ENCODE peak calls at places on chromosomes 11 and 22, in five cellular contexts. One of them, this sample, is unnamed.

GRCh38 chr11:133127746-133128145 is 404.6 kb downstream of the OPCML start:
- DNase-seq in left ventricle myocardium inferior: no peak
- DNase-seq in ovary: no peak
- DNase-seq in GM13977: no peak
- DNase-seq in astrocyte of the spinal cord: no peak
- DNase-seq in this sample: no peak

GRCh38 chr11:69074786-69075185 is 26.1 kb downstream of the TPCN2 start:
- DNase-seq in left ventricle myocardium inferior: no peak
- DNase-seq in ovary: peak; percentile 75
- DNase-seq in GM13977: no peak
- DNase-seq in astrocyte of the spinal cord: no peak
- DNase-seq in this sample: no peak

GRCh38 chr22:38230108-38230825 is 28.5 kb downstream of the MAFF start:
- DNase-seq in left ventricle myocardium inferior: peak; percentile 61
- DNase-seq in ovary: no peak
- DNase-seq in GM13977: peak; percentile 71
- DNase-seq in astrocyte of the spinal cord: no peak
- DNase-seq in this sample: no peak

GRCh38 chr11:126080206-126080941 is 17.7 kb upstream of the CDON start:
- DNase-seq in left ventricle myocardium inferior: no peak
- DNase-seq in ovary: no peak
- DNase-seq in GM13977: no peak
- DNase-seq in astrocyte of the spinal cord: no peak
- DNase-seq in this sample: no peak

GRCh38 chr22:30902496-30903357 is 65.8 kb downstream of the MORC2 start:
- DNase-seq in left ventricle myocardium inferior: no peak
- DNase-seq in ovary: no peak
- DNase-seq in GM13977: no peak
- DNase-seq in astrocyte of the spinal cord: no peak
- DNase-seq in this sample: no peak

GRCh38 chr22:39254789-39255298 is 10.1 kb upstream of the PDGFB start:
- DNase-seq in left ventricle myocardium inferior: no peak
- DNase-seq in ovary: no peak
- DNase-seq in GM13977: peak; percentile 89
- DNase-seq in astrocyte of the spinal cord: peak; percentile 32
- DNase-seq in this sample: no peak

GRCh38 chr22:42343551-42344081 is 73.2 kb upstream of the TCF20 start:
- DNase-seq in left ventricle myocardium inferior: no peak
- DNase-seq in ovary: peak; percentile 61
- DNase-seq in GM13977: peak; percentile 75
- DNase-seq in astrocyte of the spinal cord: no peak
- DNase-seq in this sample: no peak

GRCh38 chr11:95461858-95462257 is 230.9 kb upstream of the SESN3 start:
- DNase-seq in left ventricle myocardium inferior: no peak
- DNase-seq in ovary: no peak
- DNase-seq in GM13977: no peak
- DNase-seq in astrocyte of the spinal cord: no peak
- DNase-seq in this sample: no peak

GRCh38 chr11:11237433-11237832 is 115.6 kb downstream of the CSNK2A3 start:
- DNase-seq in left ventricle myocardium inferior: no peak
- DNase-seq in ovary: no peak
- DNase-seq in GM13977: no peak
- DNase-seq in astrocyte of the spinal cord: no peak
- DNase-seq in this sample: no peak

GRCh38 chr11:819943-820649 is 1.4 kb downstream of the PNPLA2 start:
- DNase-seq in left ventricle myocardium inferior: peak; percentile 90
- DNase-seq in ovary: peak; percentile 87
- DNase-seq in GM13977: peak; percentile 94
- DNase-seq in astrocyte of the spinal cord: peak; percentile 62
- DNase-seq in this sample: no peak

GRCh38 chr11:47994417-47994816 is 14.1 kb downstream of the PTPRJ start:
- DNase-seq in left ventricle myocardium inferior: no peak
- DNase-seq in ovary: no peak
- DNase-seq in GM13977: no peak
- DNase-seq in astrocyte of the spinal cord: no peak
- DNase-seq in this sample: no peak

GRCh38 chr11:554824-555499 is 5.6 kb downstream of the LMNTD2 start:
- DNase-seq in left ventricle myocardium inferior: peak; percentile 43
- DNase-seq in ovary: peak; percentile 73
- DNase-seq in GM13977: peak; percentile 94
- DNase-seq in astrocyte of the spinal cord: peak; percentile 24
- DNase-seq in this sample: peak; percentile 57

DNA sequence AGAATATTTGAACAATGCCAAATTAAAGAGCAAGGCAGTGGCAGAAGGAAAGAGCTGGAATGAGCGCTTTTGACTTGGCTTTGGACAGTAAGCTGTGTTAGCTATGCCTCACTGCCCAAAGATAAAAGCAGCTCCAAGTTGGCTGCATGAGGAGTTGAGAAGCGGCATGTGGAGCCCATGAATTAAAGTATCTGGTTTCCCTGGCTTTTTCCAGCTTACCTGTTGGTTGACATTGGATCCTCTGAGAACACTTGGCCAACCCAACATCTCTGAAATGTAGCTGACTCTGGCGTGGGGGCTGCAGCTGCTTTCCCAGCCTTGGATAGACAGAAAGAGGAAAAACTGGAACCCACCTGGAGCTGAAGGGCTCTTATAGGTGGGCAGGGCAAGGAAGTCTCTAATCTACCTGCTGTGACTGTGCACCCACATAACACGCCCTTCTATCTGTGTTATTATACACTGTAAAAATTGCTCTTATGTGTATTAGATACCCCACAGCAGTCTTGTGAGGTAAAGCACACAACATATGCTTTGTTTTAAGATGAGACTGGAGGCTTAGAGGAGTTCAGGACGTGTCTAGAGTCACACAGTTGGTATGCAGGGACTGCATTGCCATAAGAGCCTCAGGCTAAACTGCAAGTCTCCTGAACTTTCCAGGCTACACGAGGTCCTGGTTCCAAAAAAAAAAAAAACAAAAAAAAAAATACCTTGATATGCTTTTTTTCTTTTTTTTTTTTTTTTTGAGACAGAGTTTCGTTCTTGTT is 5.8 kb downstream of the UBASH3B start:
- DNase-seq in left ventricle myocardium inferior: no peak
- DNase-seq in ovary: no peak
- DNase-seq in GM13977: no peak
- DNase-seq in astrocyte of the spinal cord: no peak
- DNase-seq in this sample: no peak
- TF ChIP-seq CTCF in left ventricle myocardium inferior: no peak
- TF ChIP-seq CTCF in ovary: no peak
- TF ChIP-seq CTCF in GM13977: no peak
- TF ChIP-seq CTCF in astrocyte of the spinal cord: no peak
- TF ChIP-seq CTCF in this sample: no peak

DNA sequence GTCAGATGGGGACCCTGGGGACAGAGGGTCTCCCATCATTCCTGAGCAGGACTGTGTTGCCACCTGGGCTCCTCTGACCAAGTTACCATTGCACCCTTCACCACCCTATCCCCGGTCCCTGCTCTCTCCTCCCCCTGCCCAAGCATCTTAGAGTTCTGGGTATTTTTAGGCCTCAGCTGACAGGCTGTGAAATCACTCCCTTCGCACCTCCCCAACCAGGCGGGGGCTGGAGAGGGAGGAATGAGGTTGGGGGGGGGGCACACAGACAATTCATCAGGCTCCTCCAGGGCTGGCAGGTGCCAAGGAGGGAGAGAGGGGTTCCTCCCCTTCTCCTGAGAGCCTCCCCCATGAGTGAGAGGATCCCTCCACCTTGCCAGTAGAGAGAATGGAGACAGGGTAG is 9.0 kb downstream of the SYT7 start:
- DNase-seq in left ventricle myocardium inferior: no peak
- DNase-seq in ovary: no peak
- DNase-seq in GM13977: no peak
- DNase-seq in astrocyte of the spinal cord: no peak
- DNase-seq in this sample: no peak
- TF ChIP-seq CTCF in left ventricle myocardium inferior: no peak
- TF ChIP-seq CTCF in ovary: no peak
- TF ChIP-seq CTCF in GM13977: no peak
- TF ChIP-seq CTCF in astrocyte of the spinal cord: no peak
- TF ChIP-seq CTCF in this sample: no peak

DNA sequence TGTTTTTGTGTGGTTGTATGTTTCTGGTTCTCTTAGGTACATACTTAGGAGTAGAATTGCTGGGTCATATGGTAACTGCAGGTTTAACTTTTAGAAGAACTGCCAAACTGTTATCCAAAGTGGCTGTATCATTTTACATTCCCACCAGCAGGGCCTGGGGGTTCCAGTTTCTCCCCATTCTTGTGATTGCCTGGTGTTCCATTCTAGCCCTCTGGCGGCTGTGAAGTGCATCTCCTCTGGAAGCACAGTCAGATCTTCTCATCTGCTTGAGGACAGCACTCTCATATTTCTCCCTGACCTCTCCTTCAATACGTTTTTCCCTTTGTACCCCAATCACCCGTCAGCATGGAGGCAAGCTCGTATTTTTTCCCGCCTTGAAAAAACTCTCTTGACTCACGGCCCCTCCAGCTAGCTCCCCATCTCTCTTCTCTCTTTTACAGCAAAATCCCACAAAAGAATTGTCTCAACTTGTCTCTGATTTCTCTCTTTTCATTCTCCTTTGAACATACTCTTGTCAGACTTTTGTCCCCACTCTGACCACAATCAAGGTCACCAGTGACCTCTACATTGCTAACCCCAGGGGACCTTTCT is 56.8 kb upstream of the THY1 start:
- DNase-seq in left ventricle myocardium inferior: no peak
- DNase-seq in ovary: no peak
- DNase-seq in GM13977: peak; percentile 53
- DNase-seq in astrocyte of the spinal cord: peak; percentile 26
- DNase-seq in this sample: no peak
- TF ChIP-seq CTCF in left ventricle myocardium inferior: peak; percentile 31
- TF ChIP-seq CTCF in ovary: no peak
- TF ChIP-seq CTCF in GM13977: peak; percentile 40
- TF ChIP-seq CTCF in astrocyte of the spinal cord: peak; percentile 70
- TF ChIP-seq CTCF in this sample: peak; percentile 67

GRCh38 chr11:100677796-100678195 is 9.3 kb upstream of the ARHGAP42 start:
- DNase-seq in left ventricle myocardium inferior: no peak
- DNase-seq in ovary: no peak
- DNase-seq in GM13977: no peak
- DNase-seq in astrocyte of the spinal cord: no peak
- DNase-seq in this sample: no peak
- TF ChIP-seq CTCF in left ventricle myocardium inferior: no peak
- TF ChIP-seq CTCF in ovary: no peak
- TF ChIP-seq CTCF in GM13977: no peak
- TF ChIP-seq CTCF in astrocyte of the spinal cord: no peak
- TF ChIP-seq CTCF in this sample: no peak

GRCh38 chr11:5476184-5476819 is 12.2 kb upstream of the OR52D1 start:
- DNase-seq in left ventricle myocardium inferior: no peak
- DNase-seq in ovary: no peak
- DNase-seq in GM13977: peak; percentile 72
- DNase-seq in astrocyte of the spinal cord: peak; percentile 56
- DNase-seq in this sample: peak; percentile 44
- TF ChIP-seq CTCF in left ventricle myocardium inferior: peak; percentile 86
- TF ChIP-seq CTCF in ovary: no peak
- TF ChIP-seq CTCF in GM13977: peak; percentile 79
- TF ChIP-seq CTCF in astrocyte of the spinal cord: peak; percentile 83
- TF ChIP-seq CTCF in this sample: peak; percentile 83

GRCh38 chr11:8792636-8793035 is 110.0 kb downstream of the RPL27A start:
- DNase-seq in left ventricle myocardium inferior: no peak
- DNase-seq in ovary: no peak
- DNase-seq in GM13977: no peak
- DNase-seq in astrocyte of the spinal cord: no peak
- DNase-seq in this sample: no peak

GRCh38 chr11:8793114-8793777 is 110.7 kb downstream of the RPL27A start:
- DNase-seq in left ventricle myocardium inferior: no peak
- DNase-seq in ovary: no peak
- DNase-seq in GM13977: no peak
- DNase-seq in astrocyte of the spinal cord: no peak
- DNase-seq in this sample: no peak

GRCh38 chr11:8794126-8794525 is 111.5 kb downstream of the RPL27A start:
- DNase-seq in left ventricle myocardium inferior: no peak
- DNase-seq in ovary: no peak
- DNase-seq in GM13977: no peak
- DNase-seq in astrocyte of the spinal cord: no peak
- DNase-seq in this sample: no peak

GRCh38 chr11:8796926-8797325 is 114.1 kb upstream of the AKIP1 start:
- DNase-seq in left ventricle myocardium inferior: no peak
- DNase-seq in ovary: no peak
- DNase-seq in GM13977: no peak
- DNase-seq in astrocyte of the spinal cord: no peak
- DNase-seq in this sample: no peak

GRCh38 chr11:8794677-8795103 is 112.1 kb downstream of the RPL27A start:
- DNase-seq in left ventricle myocardium inferior: no peak
- DNase-seq in ovary: no peak
- DNase-seq in GM13977: no peak
- DNase-seq in astrocyte of the spinal cord: no peak
- DNase-seq in this sample: no peak
- TF ChIP-seq CTCF in left ventricle myocardium inferior: peak; percentile 67
- TF ChIP-seq CTCF in ovary: no peak
- TF ChIP-seq CTCF in GM13977: peak; percentile 9
- TF ChIP-seq CTCF in astrocyte of the spinal cord: peak; percentile 37
- TF ChIP-seq CTCF in this sample: peak; percentile 50

GRCh38 chr22:43733138-43733537 is 79.0 kb downstream of the EFCAB6 start:
- DNase-seq in left ventricle myocardium inferior: no peak
- DNase-seq in ovary: no peak
- DNase-seq in GM13977: no peak
- DNase-seq in astrocyte of the spinal cord: no peak
- DNase-seq in this sample: no peak
- TF ChIP-seq CTCF in left ventricle myocardium inferior: no peak
- TF ChIP-seq CTCF in ovary: no peak
- TF ChIP-seq CTCF in GM13977: no peak
- TF ChIP-seq CTCF in astrocyte of the spinal cord: no peak
- TF ChIP-seq CTCF in this sample: no peak

GRCh38 chr11:65013692-65014145 is 241 bp upstream of the ARL2 start:
- DNase-seq in left ventricle myocardium inferior: peak; percentile 95
- DNase-seq in ovary: peak; percentile 95
- DNase-seq in GM13977: peak; percentile 97
- DNase-seq in astrocyte of the spinal cord: peak; percentile 90
- DNase-seq in this sample: peak; percentile 92
- TF ChIP-seq CTCF in left ventricle myocardium inferior: peak; percentile 56
- TF ChIP-seq CTCF in ovary: peak; percentile 77
- TF ChIP-seq CTCF in GM13977: peak; percentile 81
- TF ChIP-seq CTCF in astrocyte of the spinal cord: no peak
- TF ChIP-seq CTCF in this sample: no peak

This sample was measured in neural crest cell.